ENCODE peak calls at places on chromosomes 16 and 17, in ten cellular contexts. E is sigmoid colon, H is ascending aorta, U is lower lobe of right lung, W is left ventricle myocardium inferior, D is transverse colon, S is mammary epithelial cell, O is gastrocnemius medialis, V is cardiac muscle cell, L is fibroblast of lung. J is an unnamed sample. For H3K4me1, the result is how much of the 10 kb centered on the place peaks cover.

GRCh38 chr16:57514891-57515600 is 21.3 kb downstream of the CCDC102A start:
- DNase-seq in V (no peak), W (no peak), O (no peak), S (no peak), U (peak), D (no peak), L (no peak), E (peak), H (no peak), J (no peak)

GRCh38 chr17:12974319-12974661 is 43.5 kb downstream of the ELAC2 start:
- DNase-seq in V (peak), L (no peak), U (no peak), H (no peak), O (no peak), S (no peak), D (no peak), E (no peak), W (no peak), J (no peak)

GRCh38 chr17:7408341-7408740 is 696 bp downstream of the NLGN2 start:
- DNase-seq in H (no peak), U (no peak), S (no peak), W (no peak), E (no peak), D (no peak), V (no peak), O (no peak), L (no peak), J (no peak)

GRCh38 chr16:80041399-80041798 is 440.9 kb upstream of the MAF start:
- DNase-seq in W (no peak), D (no peak), O (no peak), H (no peak), E (no peak), U (no peak), V (no peak), S (no peak), L (no peak), J (no peak)

GRCh38 chr17:45372325-45372869 is 55.6 kb upstream of the MAP3K14 start:
- DNase-seq in H (no peak), W (no peak), U (no peak), E (peak), O (no peak), L (no peak), S (no peak), V (peak), D (no peak), J (no peak)

GRCh38 chr17:79779088-79779529 is 1.2 kb downstream of the CBX2 start:
- DNase-seq in S (no peak), O (no peak), U (peak), V (no peak), E (no peak), L (no peak), W (no peak), D (no peak), H (no peak), J (no peak)

GRCh38 chr17:74484066-74484465 is 17.6 kb downstream of the CD300A start:
- DNase-seq in H (no peak), W (no peak), L (no peak), O (no peak), E (no peak), D (no peak), S (no peak), U (no peak), V (no peak), J (no peak)

GRCh38 chr17:74682028-74682427 is 30.7 kb downstream of the CD300LF start:
- DNase-seq in O (no peak), E (no peak), W (no peak), S (no peak), U (no peak), V (no peak), H (no peak), L (no peak), D (no peak), J (no peak)

GRCh38 chr17:64491995-64492394 is 4.9 kb downstream of the POLG2 start:
- DNase-seq in U (no peak), W (no peak), S (peak), D (no peak), O (no peak), E (no peak), H (no peak), V (no peak), L (peak), J (no peak)

GRCh38 chr16:5584100-5584499 is 486.5 kb upstream of the EEF2KMT start:
- DNase-seq in S (no peak), V (no peak), L (no peak), U (no peak), O (no peak), E (no peak), H (no peak), D (no peak), W (no peak), J (no peak)

GRCh38 chr17:79933863-79934652 is 94.8 kb upstream of the CBX4 start:
- DNase-seq in E (no peak), W (no peak), D (peak), L (no peak), V (no peak), O (no peak), S (no peak), U (peak), H (no peak), J (peak)

DNA sequence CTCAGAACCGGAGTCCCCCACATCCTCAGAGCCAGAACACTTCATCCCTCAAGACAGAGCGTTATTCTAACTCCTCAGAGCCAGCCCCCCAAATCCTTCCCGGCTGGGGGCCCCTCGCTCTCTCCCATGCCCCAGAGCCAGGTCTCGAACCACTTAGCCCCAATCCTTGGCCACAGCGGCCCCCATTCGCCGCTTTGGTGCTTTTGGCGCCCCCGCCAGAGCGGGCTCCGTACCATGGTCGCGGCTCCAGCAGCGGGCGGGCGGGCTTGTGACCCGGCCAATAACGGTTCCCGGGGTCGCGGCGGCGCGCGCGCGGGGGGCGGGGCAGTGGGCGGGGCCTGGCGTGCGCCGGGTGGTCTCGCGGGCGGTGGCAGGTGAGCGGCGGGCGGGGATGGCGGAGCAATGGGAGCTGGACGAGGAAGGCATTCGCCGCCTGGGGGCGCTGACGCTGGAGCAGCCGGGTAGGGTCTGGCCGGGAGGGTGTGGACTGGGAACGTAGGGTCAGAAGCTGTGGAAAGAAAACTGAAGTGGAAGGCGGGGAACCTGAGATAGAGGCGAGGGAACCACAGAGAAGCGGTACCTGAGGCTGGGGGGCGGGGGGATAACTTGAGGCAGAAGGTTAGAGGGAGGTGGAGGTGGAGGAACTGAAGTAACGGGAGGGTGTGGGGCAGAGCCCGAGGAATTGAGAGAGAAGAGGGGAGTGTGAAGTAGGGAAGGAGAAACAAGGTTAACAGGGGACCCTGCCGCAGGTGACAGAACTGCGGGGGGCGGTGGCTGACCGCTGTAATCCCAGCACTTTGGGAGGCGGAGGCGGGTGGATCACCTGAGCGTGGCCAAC is at the start of the genes KCTD19 and LRRC36:
- DNase-seq in S (no peak), L (peak), U (peak), O (no peak), W (peak), D (peak), E (peak), V (peak), H (no peak), J (peak)
- TF ChIP-seq CTCF in S (peak), L (peak), U (peak), O (peak), W (peak), D (peak), E (no peak), V (peak), H (peak), J (peak)

GRCh38 chr17:44105483-44105882 is 18.0 kb downstream of the HDAC5 start:
- DNase-seq in V (no peak), E (no peak), O (peak), W (no peak), H (no peak), L (no peak), S (no peak), D (no peak), U (no peak), J (no peak)

GRCh38 chr17:44105941-44106340 is 17.5 kb downstream of the HDAC5 start:
- DNase-seq in L (no peak), O (no peak), V (no peak), D (no peak), U (no peak), E (no peak), W (no peak), S (no peak), H (no peak), J (no peak)

GRCh38 chr17:44108440-44109311 is 14.8 kb downstream of the HDAC5 start:
- DNase-seq in W (peak), D (peak), E (peak), U (peak), L (peak), V (peak), H (peak), O (peak), S (no peak), J (peak)

GRCh38 chr17:44109312-44109630 is 14.2 kb downstream of the HDAC5 start:
- DNase-seq in V (no peak), E (no peak), S (no peak), H (no peak), O (no peak), L (no peak), D (no peak), W (no peak), U (no peak), J (no peak)

GRCh38 chr17:44106801-44107200 is 16.6 kb downstream of the HDAC5 start:
- DNase-seq in L (no peak), U (no peak), V (no peak), O (no peak), D (no peak), S (no peak), W (no peak), H (no peak), E (no peak), J (no peak)
- H3K4me1 ChIP-seq in L (under half), U (half or more), V (half or more), O (half or more), D (under half), S (under half), W (half or more), H (half or more), E (half or more), J (under half)

DNA sequence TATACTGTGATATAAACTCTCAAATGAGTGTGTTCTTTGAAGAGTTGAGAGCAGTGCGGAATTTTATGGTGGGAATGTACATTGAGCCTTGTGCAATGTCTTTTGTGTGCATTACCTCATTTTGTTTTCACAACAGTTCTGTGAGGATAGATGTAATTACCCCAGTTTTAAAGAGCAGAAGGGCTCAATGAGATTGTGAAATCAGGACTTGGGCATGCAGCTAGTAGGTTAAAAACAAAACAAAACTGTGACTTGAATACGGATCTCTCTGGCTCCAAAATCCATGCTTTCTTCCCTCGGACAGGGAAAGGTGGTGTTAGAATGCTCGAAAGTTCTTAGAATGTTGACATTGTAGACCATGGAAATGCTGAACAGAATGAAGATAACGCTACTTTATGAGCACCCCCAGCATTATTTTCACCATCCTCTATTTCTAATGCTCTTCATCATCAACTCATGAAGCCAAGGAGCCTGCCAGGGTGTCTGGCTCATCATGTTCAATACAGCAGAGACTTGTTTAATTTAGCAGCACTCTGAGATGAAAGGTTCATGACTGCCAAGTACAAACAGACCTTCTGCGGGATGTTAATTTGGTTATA is 17.1 kb downstream of the MRTFB start:
- DNase-seq in V (peak), S (no peak), L (peak), E (no peak), H (no peak), D (no peak), O (no peak), W (no peak), U (no peak), J (no peak)
- H3K27ac ChIP-seq in V (no peak), S (no peak), L (no peak), E (peak), H (peak), D (peak), O (peak), W (peak), U (no peak), J (no peak)

GRCh38 chr17:51641999-51642398 is 381.7 kb downstream of the UTP18 start:
- DNase-seq in D (no peak), H (no peak), U (no peak), S (no peak), L (no peak), V (no peak), O (no peak), W (no peak), E (no peak), J (no peak)

GRCh38 chr17:51636291-51636690 is 375.9 kb downstream of the UTP18 start:
- DNase-seq in H (no peak), U (no peak), O (no peak), E (no peak), W (no peak), S (no peak), V (no peak), L (no peak), D (no peak), J (no peak)

GRCh38 chr17:51638909-51639308 is 378.6 kb downstream of the UTP18 start:
- DNase-seq in U (no peak), O (no peak), H (no peak), D (no peak), E (no peak), W (no peak), L (no peak), V (no peak), S (no peak), J (no peak)

GRCh38 chr17:51643702-51644490 is 383.6 kb downstream of the UTP18 start:
- DNase-seq in W (no peak), E (no peak), U (no peak), L (no peak), V (no peak), S (peak), D (no peak), H (no peak), O (no peak), J (no peak)

GRCh38 chr17:51640108-51640622 is 379.8 kb downstream of the UTP18 start:
- DNase-seq in H (no peak), E (no peak), S (peak), D (no peak), W (no peak), U (no peak), V (no peak), O (no peak), L (no peak), J (no peak)
- TF ChIP-seq CTCF in H (no peak), E (no peak), S (peak), D (no peak), W (peak), U (peak), V (no peak), O (peak), L (no peak), J (no peak)

DNA sequence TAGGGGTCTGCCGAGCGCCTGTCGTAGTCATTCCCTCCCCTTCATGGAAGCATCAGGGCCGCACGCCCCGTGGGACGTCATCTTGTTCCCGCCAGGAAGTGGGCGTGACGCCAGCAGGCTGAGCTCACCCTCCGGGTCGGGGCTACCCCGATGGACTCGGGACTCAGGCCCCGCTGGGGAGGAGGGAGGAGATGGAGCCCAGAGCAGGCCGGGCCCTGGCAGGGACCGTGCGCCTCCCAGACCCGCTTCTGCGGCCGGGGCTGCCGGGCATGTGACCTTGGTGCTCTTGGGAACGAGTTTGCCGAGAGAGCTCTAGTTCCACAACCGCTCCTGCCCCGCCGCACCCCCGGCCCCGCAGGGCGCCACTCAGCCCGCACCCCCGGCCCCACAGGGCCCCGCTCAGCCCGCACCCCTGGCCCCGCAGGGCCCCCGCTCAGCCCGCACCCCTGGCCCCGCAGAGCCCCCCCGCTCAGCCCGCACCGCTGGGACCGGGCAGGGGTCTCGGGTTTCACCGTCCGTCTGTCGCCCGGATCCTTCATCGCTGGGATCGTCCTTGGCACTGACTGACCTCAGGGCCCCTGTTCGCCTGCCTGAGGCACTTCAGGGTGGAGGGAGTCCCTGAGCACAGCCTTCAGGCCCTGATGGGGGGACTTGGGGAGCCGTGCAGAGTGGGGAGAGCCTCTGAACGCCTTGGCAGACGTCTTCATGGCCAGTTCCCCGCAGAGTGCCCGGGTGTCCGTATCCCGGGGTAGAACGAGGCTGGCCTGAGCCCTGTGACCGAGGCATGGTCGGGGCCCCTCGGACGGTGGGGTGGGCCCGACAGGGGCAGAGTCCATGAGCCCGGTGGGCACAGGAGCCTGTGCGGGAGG is 5.8 kb downstream of the CACNA1H start:
- DNase-seq in E (peak), L (peak), S (no peak), D (peak), W (peak), V (peak), H (no peak), U (no peak), O (peak), J (no peak)
- H3K4me1 ChIP-seq in E (half or more), L (under half), S (under half), D (half or more), W (under half), V (under half), H (under half), U (under half), O (under half), J (under half)

GRCh38 chr16:50697421-50697715 is 4.0 kb downstream of the NOD2 start:
- DNase-seq in E (no peak), D (no peak), O (peak), H (no peak), U (no peak), L (no peak), S (no peak), W (no peak), V (no peak), J (no peak)

GRCh38 chr16:50694206-50694605 is 800 bp downstream of the NOD2 start:
- DNase-seq in L (no peak), D (no peak), S (no peak), H (no peak), E (no peak), W (no peak), O (no peak), U (no peak), V (no peak), J (no peak)

GRCh38 chr16:50696126-50696525 is 2.7 kb downstream of the NOD2 start:
- DNase-seq in U (no peak), E (no peak), H (no peak), L (no peak), D (no peak), V (no peak), O (no peak), W (no peak), S (no peak), J (no peak)

GRCh38 chr16:50696575-50697420 is 3.4 kb downstream of the NOD2 start:
- DNase-seq in S (peak), O (peak), D (peak), W (peak), E (peak), H (peak), V (peak), L (peak), U (peak), J (peak)

GRCh38 chr16:50695017-50696000 is 1.9 kb downstream of the NOD2 start:
- DNase-seq in D (no peak), U (no peak), S (no peak), W (no peak), O (peak), L (no peak), E (no peak), H (no peak), V (no peak), J (no peak)
- H3K27ac ChIP-seq in D (peak), U (peak), S (peak), W (peak), O (peak), L (no peak), E (no peak), H (peak), V (no peak), J (no peak)

GRCh38 chr17:82765357-82765756 is 13.5 kb downstream of the TBCD start:
- DNase-seq in U (peak), L (no peak), O (no peak), D (no peak), W (no peak), E (peak), S (no peak), H (no peak), V (no peak), J (no peak)

GRCh38 chr17:82769041-82769440 is 17.2 kb downstream of the TBCD start:
- DNase-seq in L (no peak), H (no peak), O (no peak), D (no peak), U (peak), V (no peak), S (no peak), E (no peak), W (no peak), J (no peak)

GRCh38 chr17:82772026-82772425 is 20.2 kb downstream of the TBCD start:
- DNase-seq in V (peak), W (no peak), S (peak), E (no peak), O (no peak), L (peak), H (no peak), D (peak), U (no peak), J (no peak)

DNA sequence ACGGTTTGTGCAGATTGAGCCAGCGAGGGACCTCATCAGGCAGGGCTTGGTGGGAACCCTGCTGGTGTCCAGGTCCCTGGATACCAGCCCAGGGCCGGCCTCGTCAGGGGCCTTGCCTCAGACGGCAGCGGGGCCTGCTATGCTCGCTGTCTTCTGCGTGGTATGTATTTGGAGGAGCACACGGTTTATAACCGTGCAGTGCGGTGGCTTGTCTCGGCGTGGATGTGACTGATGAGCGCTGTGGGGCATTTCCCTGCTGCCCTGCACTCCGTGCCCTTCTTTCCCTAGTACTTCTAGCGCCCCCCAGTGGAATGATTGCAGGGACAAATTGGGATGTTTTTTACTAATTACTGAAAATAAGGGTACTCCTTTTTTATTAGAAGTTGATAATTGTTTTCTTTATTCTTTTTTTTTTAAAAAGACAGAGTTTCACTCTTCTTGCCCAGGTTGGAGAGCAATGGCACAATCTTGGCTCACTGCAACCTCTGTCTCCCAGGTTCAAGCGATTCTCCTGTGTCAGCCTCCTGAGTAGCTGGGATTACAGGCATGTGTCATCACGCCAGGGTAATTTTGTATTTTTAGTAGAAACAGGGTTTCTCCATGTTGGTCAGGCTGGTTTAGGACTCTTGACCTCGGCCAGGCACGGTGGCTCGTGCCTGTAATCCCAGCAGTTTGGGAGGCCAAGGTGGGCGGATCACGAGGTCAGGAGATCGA is 15.3 kb downstream of the TBCD start:
- DNase-seq in U (peak), H (no peak), O (no peak), L (peak), V (peak), S (peak), E (no peak), W (no peak), D (peak), J (no peak)
- TF ChIP-seq CTCF in U (peak), H (peak), O (peak), L (peak), V (peak), S (peak), E (no peak), W (peak), D (peak), J (no peak)

GRCh38 chr17:61670691-61671090 is 79.7 kb upstream of the NACA2 start:
- DNase-seq in D (no peak), O (no peak), E (no peak), W (no peak), H (no peak), S (no peak), U (no peak), L (no peak), V (no peak), J (no peak)
- H3K4me1 ChIP-seq in D (under half), O (under half), E (under half), W (under half), H (under half), S (under half), U (under half), L (under half), V (under half), J (under half)

J was measured in Peyer's patch.